ENCODE peak calls at places on chromosome 21, in eight cellular contexts. One of them, this sample, is unnamed.

GRCh38 chr21:35664683-35665082 is 395.6 kb downstream of the SETD4 start:
- DNase-seq in activated T-cell treated with anti-CD3 and anti-CD28 coated beads for 1 hour: no peak
- DNase-seq in T follicular helper cell: no peak
- DNase-seq in CD4-positive, CD25-positive, alpha-beta regulatory T cell: no peak
- DNase-seq in effector CD4-positive, alpha-beta T cell: no peak
- DNase-seq in lung microvascular endothelial cell: no peak
- DNase-seq in left lobe of liver: no peak
- DNase-seq in glutamatergic neuron: no peak
- DNase-seq in this sample: peak; percentile 14

GRCh38 chr21:36099000-36099399 is 29.2 kb downstream of the CBR1 start:
- DNase-seq in activated T-cell treated with anti-CD3 and anti-CD28 coated beads for 1 hour: no peak
- DNase-seq in T follicular helper cell: no peak
- DNase-seq in CD4-positive, CD25-positive, alpha-beta regulatory T cell: no peak
- DNase-seq in effector CD4-positive, alpha-beta T cell: no peak
- DNase-seq in lung microvascular endothelial cell: no peak
- DNase-seq in left lobe of liver: no peak
- DNase-seq in glutamatergic neuron: no peak
- DNase-seq in this sample: no peak

GRCh38 chr21:42524341-42525227 is 10.9 kb downstream of the SLC37A1 start:
- DNase-seq in activated T-cell treated with anti-CD3 and anti-CD28 coated beads for 1 hour: no peak
- DNase-seq in T follicular helper cell: no peak
- DNase-seq in CD4-positive, CD25-positive, alpha-beta regulatory T cell: no peak
- DNase-seq in effector CD4-positive, alpha-beta T cell: no peak
- DNase-seq in lung microvascular endothelial cell: no peak
- DNase-seq in left lobe of liver: no peak
- DNase-seq in glutamatergic neuron: peak; percentile 82
- DNase-seq in this sample: peak; percentile 80

GRCh38 chr21:37366488-37367300 is at the start of gene DYRK1A:
- DNase-seq in activated T-cell treated with anti-CD3 and anti-CD28 coated beads for 1 hour: peak; percentile 98
- DNase-seq in T follicular helper cell: peak; percentile 98
- DNase-seq in CD4-positive, CD25-positive, alpha-beta regulatory T cell: peak; percentile 98
- DNase-seq in effector CD4-positive, alpha-beta T cell: peak; percentile 97
- DNase-seq in lung microvascular endothelial cell: peak; percentile 99
- DNase-seq in left lobe of liver: peak; percentile 99
- DNase-seq in glutamatergic neuron: peak; percentile 96
- DNase-seq in this sample: peak; percentile 99

GRCh38 chr21:44874497-44875331 is 1.2 kb upstream of the PTTG1IP start:
- DNase-seq in activated T-cell treated with anti-CD3 and anti-CD28 coated beads for 1 hour: peak; percentile 22
- DNase-seq in T follicular helper cell: no peak
- DNase-seq in CD4-positive, CD25-positive, alpha-beta regulatory T cell: peak; percentile 25
- DNase-seq in effector CD4-positive, alpha-beta T cell: no peak
- DNase-seq in lung microvascular endothelial cell: peak; percentile 65
- DNase-seq in left lobe of liver: peak; percentile 96
- DNase-seq in glutamatergic neuron: peak; percentile 33
- DNase-seq in this sample: no peak

GRCh38 chr21:32147041-32147440 is 131.8 kb downstream of the MIS18A start:
- DNase-seq in activated T-cell treated with anti-CD3 and anti-CD28 coated beads for 1 hour: no peak
- DNase-seq in T follicular helper cell: no peak
- DNase-seq in CD4-positive, CD25-positive, alpha-beta regulatory T cell: no peak
- DNase-seq in effector CD4-positive, alpha-beta T cell: no peak
- DNase-seq in lung microvascular endothelial cell: no peak
- DNase-seq in left lobe of liver: no peak
- DNase-seq in glutamatergic neuron: no peak
- DNase-seq in this sample: no peak

GRCh38 chr21:25573409-25574206 is 33.7 kb downstream of the MRPL39 start:
- DNase-seq in activated T-cell treated with anti-CD3 and anti-CD28 coated beads for 1 hour: no peak
- DNase-seq in T follicular helper cell: peak; percentile 34
- DNase-seq in CD4-positive, CD25-positive, alpha-beta regulatory T cell: peak; percentile 36
- DNase-seq in effector CD4-positive, alpha-beta T cell: peak; percentile 38
- DNase-seq in lung microvascular endothelial cell: peak; percentile 86
- DNase-seq in left lobe of liver: no peak
- DNase-seq in glutamatergic neuron: no peak
- DNase-seq in this sample: no peak

GRCh38 chr21:25857308-25858099 is 122.7 kb downstream of the GABPA start:
- DNase-seq in activated T-cell treated with anti-CD3 and anti-CD28 coated beads for 1 hour: no peak
- DNase-seq in T follicular helper cell: no peak
- DNase-seq in CD4-positive, CD25-positive, alpha-beta regulatory T cell: no peak
- DNase-seq in effector CD4-positive, alpha-beta T cell: no peak
- DNase-seq in lung microvascular endothelial cell: no peak
- DNase-seq in left lobe of liver: no peak
- DNase-seq in glutamatergic neuron: no peak
- DNase-seq in this sample: no peak

GRCh38 chr21:21297211-21297610 is 299.0 kb downstream of the NCAM2 start:
- DNase-seq in activated T-cell treated with anti-CD3 and anti-CD28 coated beads for 1 hour: no peak
- DNase-seq in T follicular helper cell: no peak
- DNase-seq in CD4-positive, CD25-positive, alpha-beta regulatory T cell: no peak
- DNase-seq in effector CD4-positive, alpha-beta T cell: no peak
- DNase-seq in lung microvascular endothelial cell: no peak
- DNase-seq in left lobe of liver: no peak
- DNase-seq in glutamatergic neuron: no peak
- DNase-seq in this sample: no peak

GRCh38 chr21:35521852-35522505 is 472.9 kb upstream of the RUNX1 start:
- DNase-seq in activated T-cell treated with anti-CD3 and anti-CD28 coated beads for 1 hour: no peak
- DNase-seq in T follicular helper cell: no peak
- DNase-seq in CD4-positive, CD25-positive, alpha-beta regulatory T cell: no peak
- DNase-seq in effector CD4-positive, alpha-beta T cell: no peak
- DNase-seq in lung microvascular endothelial cell: no peak
- DNase-seq in left lobe of liver: no peak
- DNase-seq in glutamatergic neuron: no peak
- DNase-seq in this sample: no peak

GRCh38 chr21:36212513-36212780 is 55.8 kb downstream of the DOP1B start:
- DNase-seq in activated T-cell treated with anti-CD3 and anti-CD28 coated beads for 1 hour: no peak
- DNase-seq in T follicular helper cell: no peak
- DNase-seq in CD4-positive, CD25-positive, alpha-beta regulatory T cell: no peak
- DNase-seq in effector CD4-positive, alpha-beta T cell: no peak
- DNase-seq in lung microvascular endothelial cell: no peak
- DNase-seq in left lobe of liver: no peak
- DNase-seq in glutamatergic neuron: no peak
- DNase-seq in this sample: no peak

GRCh38 chr21:25717491-25718139 is 17.1 kb downstream of the ATP5PF start:
- DNase-seq in activated T-cell treated with anti-CD3 and anti-CD28 coated beads for 1 hour: no peak
- DNase-seq in T follicular helper cell: no peak
- DNase-seq in CD4-positive, CD25-positive, alpha-beta regulatory T cell: no peak
- DNase-seq in effector CD4-positive, alpha-beta T cell: no peak
- DNase-seq in lung microvascular endothelial cell: peak; percentile 70
- DNase-seq in left lobe of liver: no peak
- DNase-seq in glutamatergic neuron: no peak
- DNase-seq in this sample: no peak

GRCh38 chr21:31580866-31581276 is 78.6 kb upstream of the SOD1 start:
- DNase-seq in activated T-cell treated with anti-CD3 and anti-CD28 coated beads for 1 hour: peak; percentile 74
- DNase-seq in T follicular helper cell: peak; percentile 61
- DNase-seq in CD4-positive, CD25-positive, alpha-beta regulatory T cell: peak; percentile 59
- DNase-seq in effector CD4-positive, alpha-beta T cell: peak; percentile 67
- DNase-seq in lung microvascular endothelial cell: peak; percentile 67
- DNase-seq in left lobe of liver: peak; percentile 66
- DNase-seq in glutamatergic neuron: peak; percentile 86
- DNase-seq in this sample: peak; percentile 63

GRCh38 chr21:35969281-35969680 is 91.0 kb downstream of the SETD4 start:
- DNase-seq in activated T-cell treated with anti-CD3 and anti-CD28 coated beads for 1 hour: no peak
- DNase-seq in T follicular helper cell: no peak
- DNase-seq in CD4-positive, CD25-positive, alpha-beta regulatory T cell: no peak
- DNase-seq in effector CD4-positive, alpha-beta T cell: no peak
- DNase-seq in lung microvascular endothelial cell: no peak
- DNase-seq in left lobe of liver: no peak
- DNase-seq in glutamatergic neuron: no peak
- DNase-seq in this sample: no peak